ENCODE peak calls at places on chromosomes 1 and 21, in four cellular contexts. Y is glutamatergic neuron, A is left ventricle myocardium inferior, U is retinal pigment epithelial cell. G is an unnamed sample.

GRCh38 chr1:64842244-64842643 is 97.4 kb downstream of the RAVER2 start:
- DNase-seq in Y (no peak), A (no peak), U (no peak), G (no peak)

GRCh38 chr1:200179126-200179780 is 151.7 kb downstream of the NR5A2 start:
- DNase-seq in Y (no peak), A (no peak), U (no peak), G (no peak)

GRCh38 chr21:29189358-29189757 is 58.9 kb downstream of the MAP3K7CL start:
- DNase-seq in Y (no peak), A (no peak), U (no peak), G (no peak)

GRCh38 chr1:234724517-234725176 is 114.7 kb upstream of the IRF2BP2 start:
- DNase-seq in Y (no peak), A (peak), U (no peak), G (no peak)

GRCh38 chr1:21337931-21338567 is 47.8 kb upstream of the ECE1 start:
- DNase-seq in Y (no peak), A (peak), U (no peak), G (no peak)

GRCh38 chr1:179310271-179310670 is 16.7 kb downstream of the SOAT1 start:
- DNase-seq in Y (no peak), A (no peak), U (peak), G (no peak)

GRCh38 chr1:201191723-201192477 is 1.3 kb downstream of the IGFN1 start:
- DNase-seq in Y (no peak), A (no peak), U (no peak), G (no peak)

GRCh38 chr1:213582976-213583567 is 404.7 kb upstream of the PROX1 start:
- DNase-seq in Y (no peak), A (no peak), U (no peak), G (no peak)

GRCh38 chr1:112114540-112114939 is 125.1 kb upstream of the KCND3 start:
- DNase-seq in Y (no peak), A (no peak), U (no peak), G (no peak)

GRCh38 chr1:116325922-116326321 is 47.1 kb upstream of the ATP1A1 start:
- DNase-seq in Y (no peak), A (no peak), U (no peak), G (no peak)

GRCh38 chr1:98049370-98050115 is 128.7 kb upstream of the DPYD start:
- DNase-seq in Y (peak), A (no peak), U (no peak), G (no peak)

GRCh38 chr1:108505766-108506075 is 54.2 kb upstream of the EEIG2 start:
- DNase-seq in Y (no peak), A (no peak), U (no peak), G (no peak)

GRCh38 chr1:184861755-184862336 is 107.2 kb upstream of the EDEM3 start:
- DNase-seq in Y (no peak), A (no peak), U (no peak), G (no peak)

GRCh38 chr1:163535807-163536206 is 214.1 kb downstream of the NUF2 start:
- DNase-seq in Y (no peak), A (no peak), U (peak), G (no peak)

GRCh38 chr1:90074137-90074536 is 79.2 kb downstream of the ZNF326 start:
- DNase-seq in Y (no peak), A (no peak), U (no peak), G (no peak)

GRCh38 chr1:8122477-8123407 is 96.6 kb upstream of the ERRFI1 start:
- DNase-seq in Y (no peak), A (no peak), U (no peak), G (no peak)

GRCh38 chr1:6130596-6130995 is 49.5 kb downstream of the CHD5 start:
- DNase-seq in Y (no peak), A (no peak), U (no peak), G (no peak)

GRCh38 chr1:85502625-85503083 is 37.7 kb upstream of the DDAH1 start:
- DNase-seq in Y (no peak), A (no peak), U (no peak), G (peak)

GRCh38 chr1:179441456-179441855 is 75.7 kb downstream of the AXDND1 start:
- DNase-seq in Y (no peak), A (no peak), U (no peak), G (no peak)

GRCh38 chr1:223186800-223187199 is 43.8 kb upstream of the TLR5 start:
- DNase-seq in Y (no peak), A (no peak), U (no peak), G (no peak)

GRCh38 chr1:236307437-236307836 is 25.7 kb upstream of the ERO1B start:
- DNase-seq in Y (peak), A (no peak), U (no peak), G (no peak)

GRCh38 chr1:51567653-51568052 is 48.6 kb upstream of the EPS15 start:
- DNase-seq in Y (no peak), A (no peak), U (peak), G (no peak)

GRCh38 chr21:36156815-36157670 is at the start of gene DOP1B:
- DNase-seq in Y (peak), A (peak), U (no peak), G (peak)

GRCh38 chr1:244639561-244639960 is 13.4 kb upstream of the DESI2 start:
- DNase-seq in Y (no peak), A (no peak), U (no peak), G (no peak)

GRCh38 chr1:220527279-220528048 is 472 bp upstream of the MARK1 start:
- DNase-seq in Y (peak), A (peak), U (no peak), G (no peak)

GRCh38 chr1:72278461-72278860 is 3.9 kb downstream of the NEGR1 start:
- DNase-seq in Y (no peak), A (no peak), U (no peak), G (no peak)

GRCh38 chr1:16334655-16335340 is 17.5 kb downstream of the FBXO42 start:
- DNase-seq in Y (no peak), A (no peak), U (no peak), G (no peak)

GRCh38 chr1:117710710-117711109 is 104.9 kb downstream of the TENT5C start:
- DNase-seq in Y (no peak), A (no peak), U (no peak), G (no peak)
- TF ChIP-seq CTCF in Y (peak), A (no peak), U (peak), G (peak)

GRCh38 chr1:63000508-63000907 is 216.6 kb downstream of the ATG4C start:
- DNase-seq in Y (no peak), A (no peak), U (no peak), G (no peak)

GRCh38 chr1:63005812-63006211 is 221.9 kb downstream of the ATG4C start:
- DNase-seq in Y (no peak), A (no peak), U (no peak), G (no peak)

DNA sequence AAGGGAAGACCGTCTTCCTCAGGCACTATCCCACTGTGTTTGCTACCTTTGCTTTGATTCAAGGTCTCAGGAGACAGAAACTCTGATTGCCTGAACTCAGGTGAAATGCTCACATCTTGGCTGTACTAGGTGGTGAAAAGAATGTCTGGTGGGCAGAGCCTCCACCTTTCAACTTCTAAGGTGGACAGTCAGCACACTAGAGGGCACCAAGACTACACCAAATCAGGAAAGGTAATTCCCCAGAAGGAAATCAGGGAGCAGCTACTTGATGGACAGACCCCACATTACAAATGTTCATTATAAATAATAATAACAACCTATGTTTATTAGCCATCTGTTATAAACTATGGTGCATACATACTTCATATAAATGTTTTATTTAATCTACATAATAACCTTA is 220.9 kb downstream of the ATG4C start:
- DNase-seq in Y (no peak), A (no peak), U (no peak), G (no peak)
- TF ChIP-seq CTCF in Y (no peak), A (peak), U (peak), G (peak)

DNA sequence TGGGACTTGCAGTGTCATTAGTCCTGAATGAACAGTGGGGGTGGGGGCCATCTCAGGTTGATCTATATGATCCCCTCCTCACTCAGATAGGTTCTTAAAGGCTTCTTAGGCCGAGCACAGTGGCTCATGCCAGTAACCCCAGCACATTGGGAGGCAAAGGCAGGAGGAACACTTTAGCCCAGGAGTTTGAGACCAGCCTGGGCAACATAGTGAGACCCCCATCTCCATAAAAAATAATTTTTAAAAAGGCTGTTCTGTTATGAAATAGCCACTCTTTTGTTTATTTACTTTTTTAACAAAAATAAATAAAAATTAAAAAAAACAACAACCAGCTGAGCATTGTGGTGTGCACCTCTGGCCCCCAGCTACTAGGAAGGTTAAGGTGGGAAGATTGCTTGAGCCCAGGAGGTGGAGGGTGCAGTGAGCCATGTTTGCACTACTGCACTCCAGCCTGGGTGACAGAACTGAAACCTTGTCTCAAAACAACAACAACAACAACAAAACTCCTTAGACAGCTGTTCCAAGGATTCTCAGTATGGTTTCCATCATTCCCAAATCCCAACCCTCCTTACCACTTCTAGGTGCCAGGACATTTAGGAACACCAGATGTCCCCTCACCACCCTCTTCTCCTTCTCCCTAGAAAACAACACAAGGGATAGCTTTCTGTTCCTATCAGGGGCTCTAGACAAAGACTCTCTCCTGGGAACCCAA is 2.0 kb upstream of the TRAPPC3 start:
- DNase-seq in Y (no peak), A (no peak), U (no peak), G (no peak)
- TF ChIP-seq CTCF in Y (no peak), A (no peak), U (no peak), G (no peak)

GRCh38 chr21:44575307-44576024 is 1.9 kb downstream of the KRTAP10-4 start:
- DNase-seq in Y (no peak), A (no peak), U (no peak), G (no peak)

GRCh38 chr21:44572959-44573583 is 458 bp upstream of the KRTAP10-4 start:
- DNase-seq in Y (no peak), A (no peak), U (no peak), G (no peak)

GRCh38 chr21:44571844-44572782 is 1.4 kb upstream of the KRTAP10-4 start:
- DNase-seq in Y (no peak), A (no peak), U (no peak), G (no peak)

GRCh38 chr21:44576025-44576420 is 2.5 kb downstream of the KRTAP10-4 start:
- DNase-seq in Y (no peak), A (no peak), U (no peak), G (no peak)

DNA sequence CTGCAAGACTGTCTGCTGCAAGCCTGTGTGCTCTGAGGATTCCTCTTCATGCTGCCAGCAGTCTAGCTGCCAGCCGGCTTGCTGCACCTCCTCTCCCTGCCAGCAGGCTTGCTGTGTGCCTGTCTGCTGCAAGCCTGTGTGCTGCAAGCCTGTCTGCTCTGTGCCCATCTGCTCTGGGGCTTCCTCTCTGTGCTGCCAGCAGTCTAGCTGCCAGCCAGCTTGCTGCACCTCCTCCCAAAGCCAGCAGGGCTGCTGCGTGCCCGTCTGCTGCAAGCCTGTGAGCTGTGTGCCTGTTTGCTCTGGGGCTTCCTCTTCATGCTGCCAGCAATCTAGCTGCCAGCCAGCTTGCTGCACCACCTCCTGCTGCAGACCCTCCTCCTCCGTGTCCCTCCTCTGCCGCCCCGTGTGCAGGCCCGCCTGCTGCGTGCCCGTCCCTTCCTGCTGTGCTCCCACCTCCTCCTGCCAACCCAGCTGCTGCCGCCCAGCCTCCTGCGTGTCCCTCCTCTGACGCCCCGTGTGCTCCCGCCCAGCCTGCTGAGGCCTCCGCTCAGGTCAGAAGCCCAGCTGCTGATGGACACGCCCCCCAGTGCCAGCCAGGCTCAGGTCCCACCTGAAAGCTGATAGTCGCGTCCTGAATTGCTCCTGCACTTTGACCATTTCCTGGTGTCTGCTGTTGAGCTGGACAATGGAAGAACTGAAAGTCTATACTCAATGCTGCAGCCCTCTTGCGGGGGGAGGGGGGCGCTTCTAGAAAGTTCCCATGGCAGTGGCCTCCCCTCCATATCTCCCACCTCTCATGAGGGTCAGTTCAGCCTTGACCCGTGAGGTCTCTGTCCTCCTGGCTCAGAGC is 1.2 kb downstream of the KRTAP10-4 start:
- DNase-seq in Y (no peak), A (no peak), U (no peak), G (no peak)
- TF ChIP-seq CTCF in Y (peak), A (no peak), U (no peak), G (no peak)

GRCh38 chr1:209784276-209785169 is at the start of gene C1orf74:
- DNase-seq in Y (peak), A (peak), U (peak), G (peak)
- TF ChIP-seq CTCF in Y (no peak), A (no peak), U (no peak), G (no peak)

DNA sequence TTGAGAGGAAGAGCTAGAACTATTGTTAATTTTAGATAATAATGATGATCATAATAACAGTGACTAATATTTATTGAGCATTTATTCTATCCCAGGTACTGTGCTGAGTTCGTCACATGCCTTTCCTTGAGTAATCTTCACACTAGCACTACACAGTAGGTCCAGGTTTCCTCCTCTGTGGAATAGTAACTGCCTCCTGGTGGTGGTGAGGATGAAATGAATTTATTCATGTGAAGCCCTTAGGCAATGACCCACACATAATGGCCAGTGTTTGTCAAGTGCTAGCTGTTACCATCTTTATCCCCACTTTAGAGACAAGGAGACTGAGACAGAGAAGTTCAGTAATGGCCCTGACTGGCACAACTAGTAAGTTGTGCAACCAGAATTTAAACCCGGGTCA is 5.9 kb downstream of the NIPAL3 start:
- DNase-seq in Y (no peak), A (no peak), U (no peak), G (no peak)
- TF ChIP-seq CTCF in Y (peak), A (no peak), U (peak), G (peak)

GRCh38 chr1:39507230-39507928 is 15.9 kb downstream of the BMP8A start:
- DNase-seq in Y (peak), A (no peak), U (no peak), G (no peak)
- TF ChIP-seq CTCF in Y (no peak), A (no peak), U (peak), G (peak)

GRCh38 chr1:92486251-92487077 is at the start of gene GFI1:
- DNase-seq in Y (peak), A (peak), U (no peak), G (peak)
- TF ChIP-seq CTCF in Y (no peak), A (no peak), U (no peak), G (no peak)

GRCh38 chr21:42654913-42655796 is 1.7 kb downstream of the PDE9A start:
- DNase-seq in Y (no peak), A (no peak), U (no peak), G (no peak)

GRCh38 chr21:42653492-42654061 is at the start of gene PDE9A:
- DNase-seq in Y (peak), A (no peak), U (no peak), G (peak)

GRCh38 chr21:42652527-42653491 is 612 bp upstream of the PDE9A start:
- DNase-seq in Y (peak), A (peak), U (no peak), G (peak)

GRCh38 chr21:42655797-42656770 is 2.7 kb downstream of the PDE9A start:
- DNase-seq in Y (no peak), A (no peak), U (no peak), G (no peak)

GRCh38 chr21:42654179-42654912 is 925 bp downstream of the PDE9A start:
- DNase-seq in Y (no peak), A (no peak), U (no peak), G (peak)
- TF ChIP-seq CTCF in Y (no peak), A (no peak), U (peak), G (peak)

G was measured in neural crest cell.